ENCODE peak calls at places on chromosomes 4 and X, in ten cellular contexts. A, K, Q, Y, S, P, W, T, N and H are unnamed samples.

GRCh38 chr4:102826890-102827673 is at the start of gene UBE2D3:
- DNase-seq in A (peak; percentile 94), K (peak; percentile 97), Q (peak; percentile 95), Y (peak; percentile 93), S (peak; percentile 97), P (peak; percentile 97), W (peak; percentile 97), T (peak; percentile 57), N (peak; percentile 96), H (peak; percentile 84)

GRCh38 chr4:957231-957580 is 16.2 kb downstream of the DGKQ start:
- DNase-seq in A (no peak), K (no peak), Q (no peak), Y (no peak), S (no peak), P (no peak), W (no peak), T (no peak), N (no peak), H (no peak)

GRCh38 chrX:68988865-68989264 is 160.0 kb downstream of the EFNB1 start:
- DNase-seq in A (no peak), K (no peak), Q (no peak), Y (no peak), S (no peak), P (no peak), W (no peak), T (no peak), N (no peak), H (no peak)

GRCh38 chrX:128106630-128107029 is 54.4 kb upstream of the ACTRT1 start:
- DNase-seq in A (no peak), K (peak; percentile 60), Q (no peak), Y (no peak), S (peak; percentile 22), P (no peak), W (no peak), T (no peak), N (no peak), H (no peak)

GRCh38 chrX:102745513-102746133 is 25.1 kb downstream of the GPRASP3 start:
- DNase-seq in A (no peak), K (peak; percentile 78), Q (peak; percentile 43), Y (no peak), S (peak; percentile 44), P (no peak), W (no peak), T (no peak), N (peak; percentile 25), H (no peak)

GRCh38 chr4:94995684-94996394 is 238.1 kb downstream of the BMPR1B start:
- DNase-seq in A (no peak), K (peak; percentile 81), Q (peak; percentile 29), Y (no peak), S (peak; percentile 20), P (no peak), W (peak; percentile 72), T (no peak), N (no peak), H (no peak)

GRCh38 chrX:13051529-13052172 is 7.2 kb upstream of the FAM9C start:
- DNase-seq in A (no peak), K (no peak), Q (no peak), Y (no peak), S (no peak), P (no peak), W (peak; percentile 24), T (no peak), N (no peak), H (no peak)

GRCh38 chr4:146654976-146655761 is 16.5 kb downstream of the POU4F2 start:
- DNase-seq in A (no peak), K (peak; percentile 86), Q (no peak), Y (no peak), S (peak; percentile 56), P (no peak), W (peak; percentile 22), T (no peak), N (no peak), H (no peak)

GRCh38 chr4:67790721-67791120 is 36.5 kb upstream of the GNRHR start:
- DNase-seq in A (no peak), K (no peak), Q (no peak), Y (no peak), S (no peak), P (no peak), W (no peak), T (no peak), N (no peak), H (no peak)

GRCh38 chr4:22932326-22932725 is 239.6 kb downstream of the GBA3 start:
- DNase-seq in A (no peak), K (no peak), Q (no peak), Y (no peak), S (no peak), P (no peak), W (no peak), T (no peak), N (peak; percentile 47), H (no peak)

GRCh38 chrX:24392709-24393108 is 32.3 kb downstream of the SUPT20HL1 start:
- DNase-seq in A (peak; percentile 27), K (no peak), Q (no peak), Y (no peak), S (no peak), P (no peak), W (peak; percentile 67), T (no peak), N (no peak), H (no peak)

GRCh38 chr4:106032851-106033286 is 137.6 kb downstream of the NPNT start:
- DNase-seq in A (no peak), K (no peak), Q (no peak), Y (no peak), S (no peak), P (no peak), W (peak; percentile 60), T (no peak), N (no peak), H (no peak)

GRCh38 chr4:164188236-164188635 is 565.7 kb upstream of the SMIM31 start:
- DNase-seq in A (no peak), K (no peak), Q (no peak), Y (no peak), S (no peak), P (no peak), W (no peak), T (no peak), N (no peak), H (no peak)

DNA sequence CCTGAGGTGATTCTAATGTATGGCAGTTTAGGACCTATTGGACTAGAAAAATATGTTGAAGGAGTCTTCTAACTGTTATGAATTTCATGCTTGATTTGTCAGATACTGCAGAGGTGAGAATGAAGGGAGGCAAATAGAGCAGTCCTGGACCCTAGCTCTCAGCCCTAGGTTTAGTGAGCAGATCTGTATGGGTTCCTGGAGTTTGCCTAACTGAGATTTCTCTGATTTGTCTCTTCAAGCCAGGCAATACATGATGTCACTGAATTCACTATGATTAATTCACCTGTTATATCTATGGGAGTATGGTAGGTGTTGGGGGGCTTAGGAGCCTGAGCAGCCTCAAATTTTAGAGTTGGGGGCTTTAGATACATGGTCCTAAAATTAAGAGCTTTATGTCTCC is 2.6 kb downstream of the MND1 start:
- DNase-seq in A (no peak), K (no peak), Q (no peak), Y (no peak), S (no peak), P (no peak), W (no peak), T (no peak), N (no peak), H (no peak)
- H3K4me3 ChIP-seq in A (no peak overlapping the region), K (no peak overlapping the region), Q (no peak overlapping the region), Y (no peak overlapping the region), S (no peak overlapping the region), P (no peak overlapping the region), W (no peak overlapping the region), T (no peak overlapping the region), N (no peak overlapping the region), H (no peak overlapping the region)

DNA sequence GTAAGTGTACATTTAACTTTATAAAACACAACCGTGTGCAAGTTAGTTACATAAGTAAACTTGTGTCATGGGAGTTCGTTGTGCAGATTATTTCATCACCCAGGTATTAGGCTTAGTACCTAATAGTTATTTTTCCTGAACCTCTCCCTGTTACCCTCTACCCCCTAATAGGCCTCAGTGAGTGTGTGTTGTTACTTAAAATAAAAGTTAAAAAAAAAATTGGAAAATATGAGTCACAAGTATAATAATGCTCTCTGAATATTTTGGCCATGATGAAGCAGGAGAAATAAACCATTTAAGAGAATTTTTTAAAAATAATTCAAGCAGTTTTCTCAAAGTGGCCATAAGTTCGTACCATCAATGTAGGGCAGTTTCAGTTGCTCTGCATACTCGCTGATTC is 105.1 kb upstream of the GRID2 start:
- DNase-seq in A (no peak), K (no peak), Q (no peak), Y (no peak), S (no peak), P (no peak), W (peak; percentile 78), T (no peak), N (no peak), H (peak; percentile 7)
- H3K4me3 ChIP-seq in A (no peak overlapping the region), K (no peak overlapping the region), Q (no peak overlapping the region), Y (no peak overlapping the region), S (no peak overlapping the region), P (no peak overlapping the region), W (no peak overlapping the region), T (no peak overlapping the region), N (no peak overlapping the region), H (no peak overlapping the region)

DNA sequence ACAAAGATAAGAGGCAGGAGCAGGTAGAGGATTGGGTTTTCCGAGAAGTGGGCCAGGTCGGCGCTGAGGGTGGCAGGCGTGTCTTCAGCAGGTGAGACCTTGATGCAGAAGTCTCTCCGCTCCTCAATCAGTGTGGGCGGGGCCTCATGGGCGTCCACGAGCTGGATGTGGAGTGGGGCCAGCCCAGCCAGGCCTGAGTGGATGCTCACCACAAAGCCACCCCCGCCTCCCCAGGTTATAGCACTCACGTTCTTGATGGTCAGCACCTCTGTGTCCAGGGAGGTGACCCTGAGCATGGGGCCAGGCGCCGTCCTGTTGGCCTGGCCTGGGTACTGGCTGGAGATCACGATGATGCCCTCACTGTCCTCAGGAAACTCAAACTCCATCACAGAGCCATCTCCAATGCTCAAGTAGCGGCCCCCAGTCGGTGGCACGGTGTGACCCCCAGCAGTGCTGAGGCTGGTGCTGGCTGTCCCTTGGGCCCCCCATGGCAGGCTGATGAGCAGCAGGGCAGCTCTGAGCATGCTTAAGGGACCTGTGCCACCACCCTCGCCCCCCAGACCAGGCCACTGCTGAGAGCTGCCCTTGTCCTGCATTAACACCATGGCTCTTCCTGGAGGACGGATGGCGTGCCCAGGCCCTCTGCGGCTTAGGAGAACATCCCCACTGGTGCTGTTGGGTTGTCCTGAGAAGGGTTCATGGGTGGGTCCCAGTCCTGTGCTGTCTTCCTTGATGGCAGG is 1.9 kb downstream of the SLC10A3 start:
- DNase-seq in A (no peak), K (no peak), Q (peak; percentile 36), Y (no peak), S (no peak), P (no peak), W (no peak), T (no peak), N (no peak), H (no peak)
- H3K4me3 ChIP-seq in A (no peak overlapping the region), K (no peak overlapping the region), Q (no peak overlapping the region), Y (no peak overlapping the region), S (no peak overlapping the region), P (no peak overlapping the region), W (no peak overlapping the region), T (no peak overlapping the region), N (no peak overlapping the region), H (no peak overlapping the region)

DNA sequence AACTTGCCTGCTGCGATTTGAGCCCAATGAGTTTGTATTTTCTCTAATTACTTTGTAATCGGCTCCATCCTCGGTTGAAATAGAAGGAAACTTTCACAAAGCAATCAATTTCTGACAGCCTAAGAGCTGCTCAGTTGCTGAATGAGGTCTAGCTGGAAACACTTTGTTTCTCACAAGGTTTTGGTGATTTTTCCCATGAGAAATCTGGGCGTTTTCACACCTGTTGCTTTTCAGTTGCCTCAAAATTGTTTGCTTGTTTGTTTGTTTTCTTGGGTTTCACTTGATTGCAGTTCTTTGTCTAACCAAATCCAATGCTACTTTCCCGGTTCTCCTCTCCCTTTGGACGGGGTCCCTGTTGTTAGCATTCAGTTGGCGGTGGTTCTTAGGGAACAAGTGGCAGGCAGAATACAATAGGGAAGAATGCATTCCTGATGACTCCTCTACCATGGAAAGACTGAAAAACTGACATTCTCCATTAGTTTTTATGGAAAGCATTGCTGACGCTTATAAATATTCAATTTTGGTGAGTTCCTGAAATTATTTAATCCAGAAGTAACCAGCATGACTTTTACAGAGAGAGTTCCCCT is 135.5 kb downstream of the PALLD start:
- DNase-seq in A (no peak), K (peak; percentile 70), Q (no peak), Y (no peak), S (no peak), P (no peak), W (peak; percentile 58), T (no peak), N (no peak), H (no peak)
- H3K4me3 ChIP-seq in A (peak overlapping the region; percentile 74), K (peak overlapping the region; percentile 85), Q (peak overlapping the region; percentile 63), Y (peak overlapping the region; percentile 53), S (peak overlapping the region; percentile 73), P (no peak overlapping the region), W (peak overlapping the region; percentile 76), T (no peak overlapping the region), N (peak overlapping the region; percentile 60), H (peak overlapping the region; percentile 65)